ENCODE peak calls at places on chromosome 9, in seven cellular contexts. One of them, this sample, is unnamed.

GRCh38 chr9:126750941-126751725 is 53.7 kb upstream of the ZBTB43 start:
- DNase-seq in HepG2: no peak
- DNase-seq in ovary: no peak
- DNase-seq in esophagus muscularis mucosa: peak
- DNase-seq in GM12878: no peak
- DNase-seq in A549: no peak
- DNase-seq in transverse colon: no peak
- DNase-seq in this sample: no peak

GRCh38 chr9:93081081-93081529 is 14.9 kb upstream of the CARD19 start:
- DNase-seq in HepG2: no peak
- DNase-seq in ovary: peak
- DNase-seq in esophagus muscularis mucosa: no peak
- DNase-seq in GM12878: no peak
- DNase-seq in A549: no peak
- DNase-seq in transverse colon: peak
- DNase-seq in this sample: no peak

GRCh38 chr9:127283917-127284316 is 19.3 kb downstream of the GARNL3 start:
- DNase-seq in HepG2: no peak
- DNase-seq in ovary: no peak
- DNase-seq in esophagus muscularis mucosa: no peak
- DNase-seq in GM12878: no peak
- DNase-seq in A549: peak
- DNase-seq in transverse colon: peak
- DNase-seq in this sample: peak

GRCh38 chr9:120078112-120078511 is 501.9 kb downstream of the CDK5RAP2 start:
- DNase-seq in HepG2: no peak
- DNase-seq in ovary: no peak
- DNase-seq in esophagus muscularis mucosa: no peak
- DNase-seq in GM12878: no peak
- DNase-seq in A549: no peak
- DNase-seq in transverse colon: no peak
- DNase-seq in this sample: no peak

GRCh38 chr9:27162045-27162444 is 53.0 kb downstream of the TEK start:
- DNase-seq in HepG2: no peak
- DNase-seq in ovary: no peak
- DNase-seq in esophagus muscularis mucosa: no peak
- DNase-seq in GM12878: no peak
- DNase-seq in A549: no peak
- DNase-seq in transverse colon: no peak
- DNase-seq in this sample: no peak

GRCh38 chr9:122806661-122807060 is 6.7 kb downstream of the OR1K1 start:
- DNase-seq in HepG2: no peak
- DNase-seq in ovary: no peak
- DNase-seq in esophagus muscularis mucosa: no peak
- DNase-seq in GM12878: no peak
- DNase-seq in A549: no peak
- DNase-seq in transverse colon: no peak
- DNase-seq in this sample: no peak

GRCh38 chr9:27750571-27750970 is 177.3 kb upstream of the C9orf72 start:
- DNase-seq in HepG2: no peak
- DNase-seq in ovary: no peak
- DNase-seq in esophagus muscularis mucosa: peak
- DNase-seq in GM12878: no peak
- DNase-seq in A549: no peak
- DNase-seq in transverse colon: no peak
- DNase-seq in this sample: no peak

GRCh38 chr9:70761139-70761538 is 346.7 kb upstream of the KLF9 start:
- DNase-seq in HepG2: no peak
- DNase-seq in ovary: no peak
- DNase-seq in esophagus muscularis mucosa: no peak
- DNase-seq in GM12878: no peak
- DNase-seq in A549: no peak
- DNase-seq in transverse colon: no peak
- DNase-seq in this sample: no peak

GRCh38 chr9:70504814-70505213 is 90.4 kb upstream of the KLF9 start:
- DNase-seq in HepG2: no peak
- DNase-seq in ovary: no peak
- DNase-seq in esophagus muscularis mucosa: no peak
- DNase-seq in GM12878: no peak
- DNase-seq in A549: no peak
- DNase-seq in transverse colon: no peak
- DNase-seq in this sample: no peak

GRCh38 chr9:133421615-133422542 is at the start of gene ADAMTS13:
- DNase-seq in HepG2: peak
- DNase-seq in ovary: no peak
- DNase-seq in esophagus muscularis mucosa: no peak
- DNase-seq in GM12878: peak
- DNase-seq in A549: peak
- DNase-seq in transverse colon: no peak
- DNase-seq in this sample: no peak

GRCh38 chr9:93003552-93004407 is 54.7 kb upstream of the SUSD3 start:
- DNase-seq in HepG2: peak
- DNase-seq in ovary: peak
- DNase-seq in esophagus muscularis mucosa: peak
- DNase-seq in GM12878: peak
- DNase-seq in A549: peak
- DNase-seq in transverse colon: peak
- DNase-seq in this sample: no peak

GRCh38 chr9:69452110-69452780 is 127.2 kb downstream of the ENTREP1 start:
- DNase-seq in HepG2: no peak
- DNase-seq in ovary: no peak
- DNase-seq in esophagus muscularis mucosa: no peak
- DNase-seq in GM12878: no peak
- DNase-seq in A549: no peak
- DNase-seq in transverse colon: no peak
- DNase-seq in this sample: no peak

GRCh38 chr9:121735792-121736130 is 84.3 kb downstream of the DAB2IP start:
- DNase-seq in HepG2: no peak
- DNase-seq in ovary: no peak
- DNase-seq in esophagus muscularis mucosa: no peak
- DNase-seq in GM12878: no peak
- DNase-seq in A549: peak
- DNase-seq in transverse colon: no peak
- DNase-seq in this sample: no peak

GRCh38 chr9:84975926-84976325 is 306.4 kb downstream of the NTRK2 start:
- DNase-seq in HepG2: no peak
- DNase-seq in ovary: no peak
- DNase-seq in esophagus muscularis mucosa: no peak
- DNase-seq in GM12878: no peak
- DNase-seq in A549: no peak
- DNase-seq in transverse colon: no peak
- DNase-seq in this sample: no peak

GRCh38 chr9:133050142-133050541 is 11.6 kb upstream of the CEL start:
- DNase-seq in HepG2: no peak
- DNase-seq in ovary: no peak
- DNase-seq in esophagus muscularis mucosa: no peak
- DNase-seq in GM12878: no peak
- DNase-seq in A549: no peak
- DNase-seq in transverse colon: no peak
- DNase-seq in this sample: no peak

GRCh38 chr9:124934290-124934689 is 6.6 kb downstream of the GOLGA1 start:
- DNase-seq in HepG2: no peak
- DNase-seq in ovary: no peak
- DNase-seq in esophagus muscularis mucosa: no peak
- DNase-seq in GM12878: peak
- DNase-seq in A549: no peak
- DNase-seq in transverse colon: no peak
- DNase-seq in this sample: no peak

GRCh38 chr9:2087500-2088313 is 72.6 kb downstream of the SMARCA2 start:
- DNase-seq in HepG2: peak
- DNase-seq in ovary: no peak
- DNase-seq in esophagus muscularis mucosa: no peak
- DNase-seq in GM12878: peak
- DNase-seq in A549: peak
- DNase-seq in transverse colon: no peak
- DNase-seq in this sample: no peak

GRCh38 chr9:120944434-120945125 is 18.0 kb upstream of the TRAF1 start:
- DNase-seq in HepG2: no peak
- DNase-seq in ovary: no peak
- DNase-seq in esophagus muscularis mucosa: no peak
- DNase-seq in GM12878: peak
- DNase-seq in A549: no peak
- DNase-seq in transverse colon: no peak
- DNase-seq in this sample: no peak

DNA sequence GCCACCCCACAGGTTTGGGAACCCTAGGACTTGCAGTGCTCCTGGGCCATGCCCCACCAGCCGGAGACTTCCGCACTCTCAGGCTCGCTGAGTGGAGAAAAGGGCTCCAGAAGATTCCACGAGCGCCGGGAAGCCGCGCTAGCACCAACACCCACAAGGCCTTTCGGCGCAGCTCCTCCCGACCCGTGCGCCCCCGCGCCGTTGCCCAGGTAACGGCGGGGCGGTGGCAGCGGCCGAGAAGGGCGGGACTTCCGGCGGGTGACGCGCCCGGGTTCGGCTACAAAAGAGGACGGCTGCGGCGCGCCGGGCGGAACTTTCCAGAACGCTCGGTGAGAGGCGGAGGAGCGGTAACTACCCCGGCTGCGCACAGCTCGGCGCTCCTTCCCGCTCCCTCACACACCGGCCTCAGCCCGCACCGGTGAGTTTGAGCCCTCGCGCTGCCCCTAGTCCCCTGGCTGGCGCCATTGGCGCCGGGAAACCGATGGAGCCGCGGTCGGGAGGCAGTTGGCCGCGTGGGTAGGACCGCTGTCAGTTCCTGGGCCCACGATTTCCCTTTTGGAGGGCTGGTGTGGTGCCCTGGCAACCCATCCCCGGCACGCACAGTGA is at the start of gene DNAJA1:
- DNase-seq in HepG2: peak
- DNase-seq in ovary: peak
- DNase-seq in esophagus muscularis mucosa: peak
- DNase-seq in GM12878: peak
- DNase-seq in A549: peak
- DNase-seq in transverse colon: peak
- DNase-seq in this sample: peak
- TF ChIP-seq EP300 in HepG2: no peak
- TF ChIP-seq EP300 in ovary: peak
- TF ChIP-seq EP300 in esophagus muscularis mucosa: no peak
- TF ChIP-seq EP300 in GM12878: no peak
- TF ChIP-seq EP300 in A549: no peak
- TF ChIP-seq EP300 in transverse colon: no peak
- TF ChIP-seq EP300 in this sample: peak

DNA sequence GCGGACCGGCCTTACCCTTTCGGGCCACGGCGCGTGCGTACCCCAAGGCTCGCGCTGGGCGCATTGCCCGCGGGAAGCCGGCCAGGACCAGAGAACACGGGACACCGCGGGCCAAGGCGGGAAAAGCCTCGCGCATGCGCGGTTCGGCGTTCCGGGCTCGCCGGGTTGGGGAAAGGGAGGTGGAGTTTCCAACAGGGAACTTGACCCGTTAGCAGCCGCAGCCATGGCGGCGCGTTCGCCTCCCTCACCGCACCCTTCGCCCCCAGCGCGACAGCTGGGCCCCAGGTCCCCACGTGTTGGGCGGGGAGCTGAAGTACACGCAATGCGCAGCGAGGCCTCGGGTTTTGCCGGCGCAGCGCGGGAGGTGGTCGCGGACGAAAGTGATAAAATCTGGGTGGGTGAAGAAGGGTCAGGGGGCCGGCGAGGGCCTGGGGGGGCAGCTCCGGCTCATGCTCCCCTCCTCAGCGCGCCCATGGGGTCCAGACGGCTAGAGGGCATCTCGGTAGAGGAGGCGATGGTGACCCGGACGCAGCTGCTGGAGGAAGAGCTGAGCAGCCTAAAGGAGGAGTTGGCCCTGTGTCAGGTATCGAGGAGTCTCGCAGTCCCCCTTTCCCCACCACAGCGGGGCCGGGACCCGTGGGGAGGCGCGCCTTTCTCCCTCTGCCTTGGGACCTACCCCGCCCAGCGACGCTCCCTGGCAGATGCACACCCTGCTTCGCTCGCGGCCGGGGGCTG is at the start of gene CNTLN:
- DNase-seq in HepG2: peak
- DNase-seq in ovary: peak
- DNase-seq in esophagus muscularis mucosa: peak
- DNase-seq in GM12878: no peak
- DNase-seq in A549: peak
- DNase-seq in transverse colon: peak
- DNase-seq in this sample: peak
- TF ChIP-seq POLR2A in HepG2: peak
- TF ChIP-seq POLR2A in ovary: peak
- TF ChIP-seq POLR2A in esophagus muscularis mucosa: peak
- TF ChIP-seq POLR2A in GM12878: peak
- TF ChIP-seq POLR2A in A549: peak
- TF ChIP-seq POLR2A in transverse colon: peak
- TF ChIP-seq POLR2A in this sample: peak

GRCh38 chr9:14542071-14542470 is 151.2 kb downstream of the ZDHHC21 start:
- DNase-seq in HepG2: no peak
- DNase-seq in ovary: no peak
- DNase-seq in esophagus muscularis mucosa: no peak
- DNase-seq in GM12878: no peak
- DNase-seq in A549: no peak
- DNase-seq in transverse colon: no peak
- DNase-seq in this sample: no peak
- TF ChIP-seq EP300 in HepG2: no peak
- TF ChIP-seq EP300 in ovary: no peak
- TF ChIP-seq EP300 in esophagus muscularis mucosa: no peak
- TF ChIP-seq EP300 in GM12878: no peak
- TF ChIP-seq EP300 in A549: no peak
- TF ChIP-seq EP300 in transverse colon: no peak
- TF ChIP-seq EP300 in this sample: no peak

GRCh38 chr9:101421653-101422065 is 13.9 kb downstream of the ALDOB start:
- DNase-seq in HepG2: peak
- DNase-seq in ovary: no peak
- DNase-seq in esophagus muscularis mucosa: no peak
- DNase-seq in GM12878: no peak
- DNase-seq in A549: no peak
- DNase-seq in transverse colon: no peak
- DNase-seq in this sample: no peak
- TF ChIP-seq POLR2A in HepG2: no peak
- TF ChIP-seq POLR2A in ovary: no peak
- TF ChIP-seq POLR2A in esophagus muscularis mucosa: no peak
- TF ChIP-seq POLR2A in GM12878: no peak
- TF ChIP-seq POLR2A in A549: no peak
- TF ChIP-seq POLR2A in transverse colon: no peak
- TF ChIP-seq POLR2A in this sample: no peak

GRCh38 chr9:130578865-130579737 is at the start of gene FUBP3:
- DNase-seq in HepG2: peak
- DNase-seq in ovary: peak
- DNase-seq in esophagus muscularis mucosa: peak
- DNase-seq in GM12878: peak
- DNase-seq in A549: peak
- DNase-seq in transverse colon: peak
- DNase-seq in this sample: peak
- TF ChIP-seq EP300 in HepG2: no peak
- TF ChIP-seq EP300 in ovary: no peak
- TF ChIP-seq EP300 in esophagus muscularis mucosa: no peak
- TF ChIP-seq EP300 in GM12878: no peak
- TF ChIP-seq EP300 in A549: no peak
- TF ChIP-seq EP300 in transverse colon: no peak
- TF ChIP-seq EP300 in this sample: peak

This sample was measured in tibial nerve.